ENCODE peak calls at places on chromosomes 7 and 10, in ten cellular contexts. I, G, W, U, A, N, J, D, E and V are unnamed samples.

GRCh38 chr10:88565072-88565471 is 18.0 kb downstream of the RNLS start:
- DNase-seq in I (no peak), G (no peak), W (peak), U (peak), A (no peak), N (no peak), J (no peak), D (peak), E (no peak), V (peak)

GRCh38 chr10:44713307-44713706 is 197.8 kb upstream of the TMEM72 start:
- DNase-seq in I (no peak), G (no peak), W (no peak), U (no peak), A (no peak), N (no peak), J (no peak), D (no peak), E (no peak), V (no peak)

GRCh38 chr7:122092964-122093797 is 50.9 kb downstream of the AASS start:
- DNase-seq in I (peak), G (peak), W (peak), U (peak), A (peak), N (peak), J (peak), D (peak), E (peak), V (peak)

GRCh38 chr10:10209152-10209551 is 808.5 kb upstream of the CELF2 start:
- DNase-seq in I (peak), G (no peak), W (peak), U (peak), A (no peak), N (peak), J (no peak), D (peak), E (no peak), V (no peak)

GRCh38 chr7:94252971-94253370 is 141.7 kb upstream of the COL1A2 start:
- DNase-seq in I (no peak), G (no peak), W (peak), U (no peak), A (no peak), N (no peak), J (no peak), D (no peak), E (no peak), V (no peak)

GRCh38 chr7:156603629-156604028 is 36.9 kb upstream of the RNF32 start:
- DNase-seq in I (no peak), G (no peak), W (no peak), U (no peak), A (no peak), N (no peak), J (no peak), D (no peak), E (no peak), V (no peak)

GRCh38 chr10:101616415-101617101 is 28.4 kb downstream of the DPCD start:
- DNase-seq in I (no peak), G (no peak), W (no peak), U (no peak), A (no peak), N (no peak), J (no peak), D (no peak), E (no peak), V (no peak)

GRCh38 chr7:54560183-54560582 is 18.0 kb downstream of the VSTM2A start:
- DNase-seq in I (no peak), G (no peak), W (no peak), U (no peak), A (no peak), N (no peak), J (no peak), D (no peak), E (no peak), V (no peak)

GRCh38 chr7:25805027-25805687 is 346.8 kb upstream of the NFE2L3 start:
- DNase-seq in I (no peak), G (no peak), W (peak), U (no peak), A (no peak), N (no peak), J (no peak), D (peak), E (no peak), V (no peak)

DNA sequence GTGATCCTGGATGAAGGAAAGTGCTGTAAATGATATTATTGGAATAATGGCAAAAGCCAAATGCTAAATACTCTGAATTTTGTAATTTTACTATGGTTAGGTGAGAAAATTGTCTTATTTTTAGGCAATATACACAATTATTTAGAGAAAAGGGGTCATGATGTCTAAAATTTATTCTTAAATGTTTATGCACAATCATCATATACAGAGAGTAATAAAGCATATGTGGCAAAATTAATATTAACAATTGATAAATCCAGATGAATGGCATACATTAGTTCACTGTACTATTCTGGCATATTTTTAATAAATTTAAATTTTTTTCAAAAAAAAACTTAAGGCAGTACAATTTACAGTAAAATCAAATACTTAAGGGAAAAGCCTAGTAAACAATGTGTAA is 7.4 kb downstream of the IPMK start:
- DNase-seq in I (no peak), G (no peak), W (no peak), U (no peak), A (no peak), N (no peak), J (no peak), D (no peak), E (no peak), V (no peak)
- TF ChIP-seq CTCF in I (no peak), G (no peak), W (no peak), U (no peak), A (no peak), N (no peak), J (no peak), D (no peak), E (no peak), V (no peak)

DNA sequence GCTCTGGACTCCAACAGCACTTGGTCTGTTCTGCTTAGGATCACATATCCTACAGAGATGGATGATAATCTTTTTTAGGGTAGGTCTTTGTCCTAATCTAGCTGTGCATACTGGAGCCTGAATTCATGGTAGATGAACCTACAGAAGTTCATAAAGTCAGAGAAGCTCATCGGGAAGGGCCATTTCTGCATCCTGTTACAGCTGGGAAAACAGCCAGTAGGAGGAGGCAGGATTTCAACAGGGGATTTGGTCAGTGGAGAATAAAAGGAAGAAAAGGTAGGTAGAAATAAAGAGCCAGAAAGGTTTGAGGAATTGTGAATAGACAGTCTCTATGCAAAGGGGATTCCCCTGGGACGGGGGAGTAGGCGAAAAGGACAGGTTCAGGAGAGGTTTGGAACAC is 101.4 kb downstream of the ANK3 start:
- DNase-seq in I (no peak), G (no peak), W (peak), U (no peak), A (no peak), N (no peak), J (no peak), D (no peak), E (no peak), V (no peak)
- TF ChIP-seq CTCF in I (no peak), G (no peak), W (no peak), U (no peak), A (no peak), N (peak), J (no peak), D (no peak), E (no peak), V (no peak)

GRCh38 chr10:124362572-124362971 is 56.2 kb downstream of the OAT start:
- DNase-seq in I (no peak), G (no peak), W (no peak), U (no peak), A (no peak), N (no peak), J (no peak), D (no peak), E (no peak), V (no peak)

GRCh38 chr10:124366343-124366742 is 52.4 kb downstream of the OAT start:
- DNase-seq in I (no peak), G (no peak), W (no peak), U (no peak), A (no peak), N (no peak), J (no peak), D (no peak), E (no peak), V (no peak)

GRCh38 chr10:124367414-124367813 is 51.3 kb downstream of the OAT start:
- DNase-seq in I (no peak), G (no peak), W (no peak), U (no peak), A (no peak), N (no peak), J (no peak), D (no peak), E (no peak), V (no peak)

GRCh38 chr10:124366825-124367224 is 51.9 kb downstream of the OAT start:
- DNase-seq in I (no peak), G (no peak), W (no peak), U (no peak), A (no peak), N (no peak), J (no peak), D (no peak), E (no peak), V (no peak)

DNA sequence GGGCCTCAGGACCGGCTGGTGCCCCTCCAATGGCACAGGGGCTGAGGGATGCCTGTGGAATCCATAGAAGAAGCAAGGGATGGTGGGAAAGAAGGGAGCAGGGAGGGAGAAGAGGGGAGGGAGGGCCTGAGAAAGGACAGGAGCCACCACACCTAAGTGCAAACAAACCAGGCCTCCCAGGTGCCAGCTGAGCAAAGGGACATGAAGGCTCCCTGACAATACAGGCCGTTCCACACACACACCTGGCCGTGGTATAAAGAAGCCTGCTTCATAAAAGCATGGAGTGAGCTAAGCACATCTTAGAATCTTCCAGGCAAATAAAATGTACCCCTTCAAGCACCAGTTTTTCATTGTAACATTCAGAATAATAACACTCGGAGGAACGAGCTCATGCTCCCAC is 54.0 kb downstream of the OAT start:
- DNase-seq in I (peak), G (no peak), W (no peak), U (no peak), A (no peak), N (no peak), J (no peak), D (no peak), E (no peak), V (no peak)
- TF ChIP-seq CTCF in I (no peak), G (no peak), W (no peak), U (no peak), A (no peak), N (no peak), J (no peak), D (no peak), E (no peak), V (no peak)

GRCh38 chr10:5014936-5015335 is 11.3 kb upstream of the AKR1C2 start:
- DNase-seq in I (no peak), G (no peak), W (peak), U (peak), A (no peak), N (no peak), J (no peak), D (no peak), E (no peak), V (no peak)
- TF ChIP-seq CTCF in I (no peak), G (peak), W (peak), U (no peak), A (peak), N (no peak), J (no peak), D (no peak), E (peak), V (no peak)